ENCODE peak calls at places on chromosomes 6 and 20, in four cellular contexts. D, R, Z and B are unnamed samples.

GRCh38 chr6:93423542-93423941 is 4.2 kb upstream of the EPHA7 start:
- DNase-seq in D (peak; percentile 62), R (peak; percentile 14), Z (no peak), B (no peak)

GRCh38 chr6:137754366-137754765 is 112.7 kb upstream of the TNFAIP3 start:
- DNase-seq in Z (no peak), D (no peak), R (no peak), B (no peak)

GRCh38 chr6:166490671-166491500 is 95.6 kb downstream of the RAMACL start:
- DNase-seq in R (peak; percentile 11), D (no peak), Z (no peak), B (no peak)

GRCh38 chr6:49001856-49002255 is 461.2 kb downstream of the MMUT start:
- DNase-seq in R (peak; percentile 23), Z (no peak), D (peak; percentile 21), B (no peak)

GRCh38 chr6:36692861-36693702 is 4.5 kb upstream of the RAB44 start:
- DNase-seq in Z (no peak), D (no peak), R (peak; percentile 67), B (no peak)

GRCh38 chr6:70586114-70586513 is 19.4 kb downstream of the SDHAF4 start:
- DNase-seq in Z (no peak), R (no peak), D (no peak), B (no peak)

GRCh38 chr6:119138906-119139541 is 60.6 kb upstream of the FAM184A start:
- DNase-seq in D (no peak), R (no peak), Z (no peak), B (no peak)

GRCh38 chr6:139181236-139181635 is 46.4 kb downstream of the HECA start:
- DNase-seq in R (no peak), Z (no peak), D (no peak), B (no peak)

GRCh38 chr20:6055981-6056569 is 2.2 kb upstream of the LRRN4 start:
- DNase-seq in D (no peak), R (no peak), Z (no peak), B (peak; percentile 93)

GRCh38 chr6:51049288-51049982 is 230.8 kb downstream of the TFAP2B start:
- DNase-seq in R (no peak), D (no peak), Z (no peak), B (no peak)